ENCODE peak calls at places on chromosomes 12 and 14, in five cellular contexts. M is IMR-90, E is neuronal stem cell, J is H1, X is mesenchymal stem cell. Y is an unnamed sample.

GRCh38 chr12:106831699-106832098 is 57.2 kb downstream of the RIC8B start:
- DNase-seq in J (no peak), M (no peak), E (no peak), X (no peak), Y (peak)

GRCh38 chr14:50740858-50741257 is 72.8 kb upstream of the SAV1 start:
- DNase-seq in M (no peak), E (no peak), X (no peak), J (no peak), Y (no peak)

GRCh38 chr12:93819048-93819491 is 141.9 kb downstream of the CRADD start:
- DNase-seq in J (no peak), X (peak), E (no peak), M (peak), Y (no peak)

GRCh38 chr12:57063991-57064725 is 14.2 kb upstream of the MYO1A start:
- DNase-seq in M (peak), E (no peak), X (no peak), J (no peak), Y (no peak)

GRCh38 chr14:71529855-71530254 is 402.4 kb upstream of the RGS6 start:
- DNase-seq in X (no peak), J (no peak), M (no peak), E (no peak), Y (no peak)

GRCh38 chr12:47909839-47910465 is 5.2 kb upstream of the VDR start:
- DNase-seq in M (no peak), E (no peak), J (no peak), X (peak), Y (no peak)

GRCh38 chr12:27523305-27523641 is 733 bp upstream of the PPFIBP1 start:
- DNase-seq in M (no peak), X (no peak), E (no peak), J (no peak), Y (no peak)

GRCh38 chr14:78245238-78245637 is 75.1 kb downstream of the NRXN3 start:
- DNase-seq in X (no peak), M (no peak), E (no peak), J (no peak), Y (no peak)

GRCh38 chr12:2023365-2023764 is 19.1 kb upstream of the DCP1B start:
- DNase-seq in E (no peak), M (no peak), X (no peak), J (no peak), Y (no peak)

GRCh38 chr14:34461334-34462131 is 507 bp downstream of the SPTSSA start:
- DNase-seq in M (peak), E (peak), X (peak), J (no peak), Y (peak)

GRCh38 chr12:2834581-2835491 is at the start of gene NRIP2:
- DNase-seq in M (peak), J (no peak), E (no peak), X (peak), Y (no peak)

GRCh38 chr14:87934185-87934584 is 58.8 kb downstream of the GALC start:
- DNase-seq in E (no peak), M (peak), X (peak), J (no peak), Y (no peak)

GRCh38 chr12:49813131-49813530 is 15.1 kb downstream of the NCKAP5L start:
- DNase-seq in E (no peak), M (no peak), X (no peak), J (no peak), Y (no peak)

GRCh38 chr12:91406920-91407341 is 224.3 kb upstream of the DCN start:
- DNase-seq in E (no peak), X (peak), M (no peak), J (no peak), Y (no peak)

DNA sequence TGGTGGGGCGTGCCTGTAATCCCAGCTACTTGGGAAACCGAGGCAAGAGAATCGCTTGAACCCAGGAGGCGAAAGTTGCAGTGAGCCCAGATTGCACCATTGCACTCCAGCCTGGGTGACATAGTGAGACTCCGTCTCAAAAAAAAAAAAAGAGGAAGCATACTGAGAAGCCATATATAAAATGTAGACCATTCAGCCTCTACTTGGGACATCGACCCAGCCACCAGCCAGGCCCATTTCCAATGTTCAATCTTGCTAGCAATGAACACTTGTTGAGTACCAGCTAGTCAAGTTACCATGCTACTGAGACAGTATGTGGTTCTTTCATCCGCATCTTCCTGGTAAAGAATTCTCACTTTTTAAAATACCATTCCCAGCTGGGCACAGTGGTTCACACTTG is 33.4 kb upstream of the RASSF8 start:
- DNase-seq in M (no peak), E (no peak), X (no peak), J (no peak), Y (no peak)
- H2AFZ ChIP-seq in M (no peak), E (no peak), X (no peak), J (no peak), Y (no peak)

GRCh38 chr12:97713972-97714588 is 251.5 kb downstream of the RMST start:
- DNase-seq in J (no peak), M (no peak), E (no peak), X (no peak), Y (no peak)

GRCh38 chr12:97713217-97713616 is 250.6 kb downstream of the RMST start:
- DNase-seq in X (no peak), E (no peak), M (no peak), J (no peak), Y (no peak)

GRCh38 chr12:97711392-97711791 is 248.8 kb downstream of the RMST start:
- DNase-seq in E (no peak), M (no peak), J (no peak), X (no peak), Y (no peak)

DNA sequence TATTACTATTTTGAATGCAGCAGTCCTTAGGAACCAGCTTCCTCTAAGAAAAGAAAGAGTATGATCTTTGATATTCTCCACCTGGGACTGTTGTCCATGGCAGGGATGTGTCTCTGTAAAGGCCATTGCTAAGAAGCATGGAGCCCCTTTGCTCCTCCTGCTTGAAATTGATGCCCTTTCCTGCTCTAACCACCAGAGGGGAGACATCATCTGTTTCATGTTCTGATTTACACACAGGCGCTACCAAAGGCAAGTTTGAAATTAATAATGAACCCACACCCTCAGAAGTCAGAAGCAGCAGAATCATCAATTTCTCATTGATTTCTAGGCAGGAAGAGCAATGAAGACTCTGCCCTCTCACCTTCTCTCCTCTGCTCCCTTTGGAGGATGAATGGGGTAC is 253.8 kb downstream of the RMST start:
- DNase-seq in M (no peak), J (peak), X (peak), E (peak), Y (peak)
- H2BK15ac ChIP-seq in M (no peak), J (no peak), X (no peak), E (no peak), Y (no peak)

DNA sequence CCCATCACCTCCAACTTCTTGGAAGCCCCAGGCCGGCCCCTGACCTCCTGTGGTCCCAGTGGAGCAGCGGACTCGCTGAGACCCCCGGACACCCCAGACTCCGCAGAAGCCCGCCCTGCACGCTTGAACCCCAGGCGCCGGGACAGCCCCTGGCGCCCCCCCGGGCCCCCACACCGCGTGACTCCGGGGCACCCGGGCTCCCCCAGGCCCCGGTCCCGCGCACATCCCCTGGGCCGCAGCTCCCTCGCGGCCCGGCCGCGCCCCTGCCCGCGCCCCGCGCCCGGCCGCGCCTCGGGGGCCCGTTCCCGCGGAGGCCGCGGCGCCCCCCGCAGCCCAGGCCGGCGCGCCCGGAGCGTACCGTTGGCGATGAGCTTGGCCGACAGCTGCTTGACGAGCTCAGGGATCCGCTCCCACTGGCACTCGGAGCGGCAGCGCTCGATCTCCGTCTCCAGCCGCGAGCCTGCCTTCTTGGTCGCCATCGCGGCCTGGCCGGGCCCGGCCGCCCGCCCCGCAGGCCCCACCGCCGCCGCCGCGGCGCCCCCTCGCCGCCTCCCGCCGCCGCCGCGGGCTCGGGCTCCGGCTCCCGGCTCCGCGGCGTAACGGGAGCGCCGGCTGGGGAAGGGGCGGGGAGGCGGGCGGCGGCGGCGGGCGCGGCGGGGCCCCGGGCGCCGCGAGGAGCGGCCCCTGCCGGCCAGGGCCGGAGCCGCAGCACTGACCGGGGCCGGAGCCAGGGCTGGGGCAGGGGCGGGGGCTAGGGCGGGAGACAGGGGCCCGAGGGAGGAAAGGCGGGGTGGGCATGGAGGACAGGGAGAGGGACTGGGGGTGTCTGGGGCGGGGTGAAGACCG is at the start of gene TTC7B:
- DNase-seq in J (no peak), M (peak), E (peak), X (peak), Y (peak)
- H2AK5ac ChIP-seq in J (no peak), M (peak), E (peak), X (peak), Y (no peak)

GRCh38 chr14:23639891-23640523 is 3.8 kb downstream of the DHRS2 start:
- DNase-seq in J (no peak), X (no peak), E (no peak), M (no peak), Y (no peak)
- H2AFZ ChIP-seq in J (peak), X (no peak), E (no peak), M (no peak), Y (no peak)

DNA sequence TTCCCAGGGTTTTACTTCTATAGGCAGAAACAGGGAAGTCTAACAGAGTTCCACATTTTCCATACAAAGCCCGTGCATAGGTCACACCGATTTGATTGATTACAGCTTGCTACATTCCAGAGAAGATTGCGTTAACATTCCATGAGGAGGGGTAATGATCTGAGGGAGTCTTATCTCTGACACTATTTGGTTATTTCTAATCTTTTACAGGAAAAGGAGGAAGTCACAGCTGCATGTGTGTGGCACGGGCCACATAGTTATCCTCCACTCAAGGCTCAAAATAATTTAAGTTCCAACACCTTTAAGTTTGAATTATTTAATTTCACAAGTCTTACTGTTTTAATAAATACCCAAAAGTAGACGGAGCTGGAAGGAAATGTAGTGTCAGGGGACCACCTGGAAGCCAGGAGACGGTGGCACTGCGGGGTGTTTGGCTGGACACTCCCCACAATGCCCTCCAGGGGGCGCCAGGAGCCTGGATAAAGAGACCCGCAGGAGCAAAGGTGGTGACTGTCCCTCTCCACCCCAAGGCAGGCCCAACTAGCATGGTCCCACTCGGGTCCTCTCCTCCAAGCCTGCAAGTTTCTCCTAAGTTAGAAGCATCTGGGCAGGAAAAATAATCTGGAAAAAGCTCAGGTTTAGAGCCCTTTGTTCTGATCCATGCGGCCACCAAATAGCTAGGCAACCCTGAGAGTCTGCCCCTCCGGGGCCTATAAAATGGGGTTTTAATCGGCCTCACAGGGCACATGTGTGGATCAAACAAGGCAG is 20.2 kb downstream of the KRT8 start:
- DNase-seq in X (peak), M (peak), E (peak), J (no peak), Y (peak)
- H2BK15ac ChIP-seq in X (peak), M (no peak), E (no peak), J (no peak), Y (no peak)